ENCODE peak calls at places on chromosomes 16 and 17, in seven cellular contexts. M, B, E, V, F, T and S are unnamed samples.

GRCh38 chr16:53911506-53911905 is 207.6 kb downstream of the FTO start:
- DNase-seq in M (no peak), B (no peak), E (no peak), V (no peak), F (no peak), T (no peak), S (no peak)

GRCh38 chr17:43584666-43585102 is 38.5 kb upstream of the ETV4 start:
- DNase-seq in M (no peak), B (no peak), E (no peak), V (no peak), F (peak), T (no peak), S (no peak)

GRCh38 chr17:65431116-65431515 is 130.3 kb downstream of the AXIN2 start:
- DNase-seq in M (no peak), B (no peak), E (peak), V (no peak), F (no peak), T (no peak), S (no peak)

GRCh38 chr16:17748005-17748719 is 277.4 kb upstream of the XYLT1 start:
- DNase-seq in M (no peak), B (no peak), E (no peak), V (peak), F (no peak), T (no peak), S (no peak)

GRCh38 chr17:45867171-45867570 is 22.5 kb downstream of the SPPL2C start:
- DNase-seq in M (no peak), B (no peak), E (no peak), V (no peak), F (no peak), T (no peak), S (no peak)

GRCh38 chr16:69840975-69841374 is 78.8 kb downstream of the WWP2 start:
- DNase-seq in M (no peak), B (no peak), E (no peak), V (no peak), F (peak), T (no peak), S (no peak)

GRCh38 chr16:49644143-49644460 is 211.8 kb downstream of the ZNF423 start:
- DNase-seq in M (no peak), B (no peak), E (no peak), V (peak), F (no peak), T (no peak), S (no peak)

GRCh38 chr17:80441598-80442304 is 26.8 kb downstream of the ENDOV start:
- DNase-seq in M (no peak), B (no peak), E (no peak), V (no peak), F (no peak), T (no peak), S (no peak)

GRCh38 chr16:20348365-20349185 is 3.9 kb downstream of the UMOD start:
- DNase-seq in M (no peak), B (no peak), E (no peak), V (peak), F (no peak), T (no peak), S (no peak)

GRCh38 chr17:1789936-1790335 is 28.1 kb downstream of the SERPINF1 start:
- DNase-seq in M (no peak), B (no peak), E (no peak), V (no peak), F (no peak), T (no peak), S (no peak)

GRCh38 chr16:27189335-27189972 is 13.9 kb upstream of the KDM8 start:
- DNase-seq in M (no peak), B (no peak), E (no peak), V (no peak), F (no peak), T (no peak), S (no peak)

GRCh38 chr17:30952645-30953393 is 18.0 kb upstream of the RNF135 start:
- DNase-seq in M (no peak), B (no peak), E (no peak), V (no peak), F (no peak), T (no peak), S (no peak)

GRCh38 chr16:1308036-1308976 is 1.1 kb upstream of the UBE2I start:
- DNase-seq in M (no peak), B (no peak), E (peak), V (no peak), F (no peak), T (no peak), S (peak)

GRCh38 chr17:73841431-73842060 is 197.3 kb upstream of the SDK2 start:
- DNase-seq in M (no peak), B (no peak), E (peak), V (peak), F (no peak), T (no peak), S (peak)

GRCh38 chr16:13453325-13453724 is 466.6 kb upstream of the ERCC4 start:
- DNase-seq in M (no peak), B (no peak), E (no peak), V (no peak), F (peak), T (no peak), S (no peak)

GRCh38 chr16:49575352-49576172 is 202.0 kb downstream of the C16orf78 start:
- DNase-seq in M (no peak), B (no peak), E (no peak), V (peak), F (no peak), T (no peak), S (no peak)

GRCh38 chr17:77935121-77935571 is 23.4 kb upstream of the TNRC6C start:
- DNase-seq in M (no peak), B (no peak), E (no peak), V (no peak), F (no peak), T (no peak), S (no peak)

GRCh38 chr17:81184596-81184995 is 18.6 kb upstream of the AATK start:
- DNase-seq in M (no peak), B (no peak), E (no peak), V (peak), F (no peak), T (no peak), S (no peak)

GRCh38 chr16:1991135-1991551 is 1.4 kb downstream of the SYNGR3 start:
- DNase-seq in M (no peak), B (no peak), E (no peak), V (peak), F (no peak), T (no peak), S (no peak)

GRCh38 chr17:17341452-17341851 is 38.3 kb downstream of the NT5M start:
- DNase-seq in M (no peak), B (no peak), E (no peak), V (peak), F (no peak), T (no peak), S (no peak)

GRCh38 chr17:27065588-27065987 is 228.3 kb upstream of the WSB1 start:
- DNase-seq in M (no peak), B (no peak), E (no peak), V (no peak), F (no peak), T (no peak), S (no peak)

GRCh38 chr17:61464121-61464905 is 12.1 kb downstream of the TBX4 start:
- DNase-seq in M (no peak), B (no peak), E (no peak), V (no peak), F (no peak), T (no peak), S (no peak)

GRCh38 chr17:80774146-80774545 is 217.5 kb upstream of the CHMP6 start:
- DNase-seq in M (no peak), B (no peak), E (no peak), V (no peak), F (no peak), T (no peak), S (no peak)

GRCh38 chr17:5272313-5272712 is 9.8 kb upstream of the RABEP1 start:
- DNase-seq in M (no peak), B (no peak), E (no peak), V (no peak), F (no peak), T (no peak), S (no peak)

GRCh38 chr17:44608732-44609435 is 47.4 kb upstream of the MEIOC start:
- DNase-seq in M (no peak), B (no peak), E (no peak), V (no peak), F (no peak), T (no peak), S (no peak)

GRCh38 chr17:17564896-17565295 is 26.6 kb downstream of the PEMT start:
- DNase-seq in M (no peak), B (no peak), E (no peak), V (peak), F (no peak), T (no peak), S (no peak)

GRCh38 chr16:88416686-88417085 is 33.9 kb downstream of the ZNF469 start:
- DNase-seq in M (no peak), B (no peak), E (no peak), V (no peak), F (no peak), T (no peak), S (no peak)

GRCh38 chr16:50560903-50561863 is 13.0 kb downstream of the NKD1 start:
- DNase-seq in M (no peak), B (no peak), E (peak), V (no peak), F (no peak), T (no peak), S (no peak)

GRCh38 chr16:64215730-64216129 is 906.1 kb downstream of the CDH11 start:
- DNase-seq in M (no peak), B (no peak), E (no peak), V (no peak), F (no peak), T (no peak), S (no peak)